ENCODE peak calls at places on chromosomes 2 and 18, in six cellular contexts. E is fibroblast of mammary gland, F is fibroblast of villous mesenchyme, B is fibroblast of lung, V is mammary epithelial cell, N is astrocyte. J is an unnamed sample.

GRCh38 chr2:45353879-45354278 is 257.2 kb downstream of the SRBD1 start:
- DNase-seq in E (peak), F (peak), B (peak), V (peak), N (peak), J (peak)

GRCh38 chr18:12639990-12640880 is 17.7 kb downstream of the SPIRE1 start:
- DNase-seq in E (peak), F (peak), B (peak), V (peak), N (peak), J (peak)

GRCh38 chr2:19059076-19059475 is 299.3 kb downstream of the OSR1 start:
- DNase-seq in E (no peak), F (no peak), B (no peak), V (peak), N (no peak), J (no peak)

GRCh38 chr2:55922488-55922887 is 1.1 kb downstream of the EFEMP1 start:
- DNase-seq in E (peak), F (peak), B (peak), V (peak), N (peak), J (peak)

GRCh38 chr18:5975111-5975622 is 79.8 kb upstream of the TMEM200C start:
- DNase-seq in E (peak), F (peak), B (peak), V (peak), N (peak), J (peak)

GRCh38 chr2:67560818-67561221 is 163.7 kb downstream of the ETAA1 start:
- DNase-seq in E (peak), F (peak), B (peak), V (no peak), N (peak), J (peak)

GRCh38 chr18:24200899-24201298 is 62.0 kb downstream of the CABYR start:
- DNase-seq in E (no peak), F (no peak), B (no peak), V (no peak), N (no peak), J (no peak)

GRCh38 chr2:133607679-133608078 is 39.4 kb upstream of the NCKAP5 start:
- DNase-seq in E (no peak), F (no peak), B (peak), V (peak), N (peak), J (peak)

GRCh38 chr18:62499263-62499650 is 23.6 kb upstream of the ZCCHC2 start:
- DNase-seq in E (no peak), F (no peak), B (no peak), V (no peak), N (no peak), J (no peak)

GRCh38 chr2:207879536-207879935 is 109.8 kb upstream of the FZD5 start:
- DNase-seq in E (peak), F (no peak), B (peak), V (peak), N (peak), J (no peak)

GRCh38 chr2:86661333-86661732 is 37.7 kb upstream of the RNF103 start:
- DNase-seq in E (peak), F (peak), B (no peak), V (no peak), N (no peak), J (peak)

GRCh38 chr2:236499691-236500573 is 69.7 kb upstream of the ACKR3 start:
- DNase-seq in E (no peak), F (no peak), B (peak), V (no peak), N (peak), J (no peak)

GRCh38 chr2:166372046-166372445 is 3.7 kb downstream of the SCN9A start:
- DNase-seq in E (no peak), F (no peak), B (peak), V (no peak), N (peak), J (peak)

GRCh38 chr2:100767224-100767653 is 52.7 kb upstream of the NPAS2 start:
- DNase-seq in E (peak), F (peak), B (peak), V (peak), N (peak), J (no peak)

GRCh38 chr2:47506024-47506423 is 103.1 kb downstream of the MSH2 start:
- DNase-seq in E (no peak), F (no peak), B (no peak), V (no peak), N (no peak), J (no peak)

GRCh38 chr2:42809131-42809875 is 16.9 kb upstream of the HAAO start:
- DNase-seq in E (peak), F (no peak), B (no peak), V (no peak), N (no peak), J (peak)
- TF ChIP-seq CTCF in E (peak), F (no peak), B (no peak), V (peak), N (peak), J (peak)

DNA sequence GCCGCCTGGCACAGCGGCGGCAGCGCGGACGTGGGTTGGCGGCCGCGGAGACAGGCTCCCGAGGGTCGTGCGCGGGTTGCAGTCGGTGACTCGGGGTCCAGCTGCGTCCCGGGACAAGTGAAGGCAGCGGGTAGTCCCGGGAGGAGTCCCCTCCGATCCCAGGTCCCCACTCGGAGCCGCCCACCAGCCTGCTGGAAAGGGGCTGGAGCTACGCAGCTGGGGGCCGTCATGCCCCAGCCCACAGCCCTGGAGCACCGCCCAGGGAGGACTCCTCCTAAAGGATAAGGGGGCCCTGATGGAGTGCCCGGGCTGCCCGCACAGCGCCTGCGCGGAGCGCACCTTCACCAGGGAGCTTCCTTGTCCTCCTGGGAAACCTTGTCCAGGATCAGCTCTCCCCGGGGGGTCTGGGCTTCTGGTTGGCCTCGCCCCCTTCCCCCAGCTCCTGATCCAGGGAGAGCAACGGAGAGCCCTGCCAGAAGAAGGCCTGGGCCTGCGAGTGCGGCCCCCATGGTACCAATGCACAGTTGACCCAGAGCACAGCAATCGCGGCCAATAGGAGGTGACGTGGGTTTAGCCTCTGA is 25.9 kb upstream of the ALPP start:
- DNase-seq in E (no peak), F (no peak), B (no peak), V (no peak), N (no peak), J (no peak)
- H3K4me3 ChIP-seq in E (no peak), F (no peak), B (no peak), V (no peak), N (no peak), J (no peak)

GRCh38 chr2:54897420-54898310 is 152.6 kb downstream of the RTN4 start:
- DNase-seq in E (no peak), F (no peak), B (no peak), V (no peak), N (no peak), J (peak)
- TF ChIP-seq CTCF in E (no peak), F (no peak), B (no peak), V (no peak), N (no peak), J (no peak)

GRCh38 chr18:69674921-69675405 is 272.7 kb downstream of the CD226 start:
- DNase-seq in E (no peak), F (no peak), B (no peak), V (no peak), N (no peak), J (no peak)
- H3K4me3 ChIP-seq in E (no peak), F (no peak), B (no peak), V (no peak), N (no peak), J (no peak)